ENCODE peak calls at places on chromosomes 2 and 18, in five cellular contexts. One of them, this sample, is unnamed.

GRCh38 chr2:65364054-65364651 is 68.2 kb downstream of the SPRED2 start:
- DNase-seq in heart left ventricle: no peak
- DNase-seq in nephron progenitor cell: no peak
- DNase-seq in esophagus squamous epithelium: no peak
- DNase-seq in fibroblast of pulmonary artery: no peak
- DNase-seq in this sample: no peak

GRCh38 chr2:133431289-133431688 is 137.0 kb downstream of the NCKAP5 start:
- DNase-seq in heart left ventricle: no peak
- DNase-seq in nephron progenitor cell: no peak
- DNase-seq in esophagus squamous epithelium: no peak
- DNase-seq in fibroblast of pulmonary artery: no peak
- DNase-seq in this sample: no peak

GRCh38 chr2:106104332-106105062 is 89.6 kb downstream of the UXS1 start:
- DNase-seq in heart left ventricle: peak; percentile 42
- DNase-seq in nephron progenitor cell: peak; percentile 60
- DNase-seq in esophagus squamous epithelium: no peak
- DNase-seq in fibroblast of pulmonary artery: peak; percentile 75
- DNase-seq in this sample: peak; percentile 57

GRCh38 chr2:147855316-147855715 is 10.5 kb downstream of the ACVR2A start:
- DNase-seq in heart left ventricle: no peak
- DNase-seq in nephron progenitor cell: no peak
- DNase-seq in esophagus squamous epithelium: no peak
- DNase-seq in fibroblast of pulmonary artery: no peak
- DNase-seq in this sample: no peak

GRCh38 chr2:129337076-129337475 is 642.4 kb upstream of the RAB6C start:
- DNase-seq in heart left ventricle: no peak
- DNase-seq in nephron progenitor cell: no peak
- DNase-seq in esophagus squamous epithelium: no peak
- DNase-seq in fibroblast of pulmonary artery: no peak
- DNase-seq in this sample: no peak

GRCh38 chr2:85448840-85449588 is 30.5 kb downstream of the SH2D6 start:
- DNase-seq in heart left ventricle: no peak
- DNase-seq in nephron progenitor cell: no peak
- DNase-seq in esophagus squamous epithelium: no peak
- DNase-seq in fibroblast of pulmonary artery: no peak
- DNase-seq in this sample: no peak

GRCh38 chr2:176199902-176200301 is 11.4 kb downstream of the HOXD1 start:
- DNase-seq in heart left ventricle: no peak
- DNase-seq in nephron progenitor cell: no peak
- DNase-seq in esophagus squamous epithelium: no peak
- DNase-seq in fibroblast of pulmonary artery: no peak
- DNase-seq in this sample: no peak

GRCh38 chr2:238994432-238994831 is 146.5 kb downstream of the TWIST2 start:
- DNase-seq in heart left ventricle: no peak
- DNase-seq in nephron progenitor cell: no peak
- DNase-seq in esophagus squamous epithelium: no peak
- DNase-seq in fibroblast of pulmonary artery: no peak
- DNase-seq in this sample: no peak

GRCh38 chr18:63603772-63604171 is 16.6 kb downstream of the SERPINB13 start:
- DNase-seq in heart left ventricle: no peak
- DNase-seq in nephron progenitor cell: no peak
- DNase-seq in esophagus squamous epithelium: no peak
- DNase-seq in fibroblast of pulmonary artery: no peak
- DNase-seq in this sample: no peak

GRCh38 chr2:196206804-196207203 is 35.4 kb upstream of the STK17B start:
- DNase-seq in heart left ventricle: no peak
- DNase-seq in nephron progenitor cell: no peak
- DNase-seq in esophagus squamous epithelium: no peak
- DNase-seq in fibroblast of pulmonary artery: no peak
- DNase-seq in this sample: peak; percentile 36

GRCh38 chr2:52862801-52863200 is 904.8 kb upstream of the CHAC2 start:
- DNase-seq in heart left ventricle: no peak
- DNase-seq in nephron progenitor cell: no peak
- DNase-seq in esophagus squamous epithelium: no peak
- DNase-seq in fibroblast of pulmonary artery: peak; percentile 45
- DNase-seq in this sample: no peak

GRCh38 chr2:230757476-230757875 is 44.8 kb downstream of the CAB39 start:
- DNase-seq in heart left ventricle: no peak
- DNase-seq in nephron progenitor cell: no peak
- DNase-seq in esophagus squamous epithelium: no peak
- DNase-seq in fibroblast of pulmonary artery: peak; percentile 88
- DNase-seq in this sample: no peak

GRCh38 chr2:20434588-20435294 is 12.1 kb upstream of the RHOB start:
- DNase-seq in heart left ventricle: no peak
- DNase-seq in nephron progenitor cell: no peak
- DNase-seq in esophagus squamous epithelium: no peak
- DNase-seq in fibroblast of pulmonary artery: no peak
- DNase-seq in this sample: no peak

GRCh38 chr2:49770919-49771318 is 616.6 kb upstream of the FSHR start:
- DNase-seq in heart left ventricle: no peak
- DNase-seq in nephron progenitor cell: peak; percentile 61
- DNase-seq in esophagus squamous epithelium: no peak
- DNase-seq in fibroblast of pulmonary artery: peak; percentile 14
- DNase-seq in this sample: peak; percentile 76

GRCh38 chr2:182043861-182044260 is 58.2 kb downstream of the PPP1R1C start:
- DNase-seq in heart left ventricle: no peak
- DNase-seq in nephron progenitor cell: no peak
- DNase-seq in esophagus squamous epithelium: no peak
- DNase-seq in fibroblast of pulmonary artery: no peak
- DNase-seq in this sample: no peak
- TF ChIP-seq CTCF in heart left ventricle: no peak
- TF ChIP-seq CTCF in nephron progenitor cell: no peak
- TF ChIP-seq CTCF in esophagus squamous epithelium: no peak
- TF ChIP-seq CTCF in fibroblast of pulmonary artery: no peak
- TF ChIP-seq CTCF in this sample: no peak

DNA sequence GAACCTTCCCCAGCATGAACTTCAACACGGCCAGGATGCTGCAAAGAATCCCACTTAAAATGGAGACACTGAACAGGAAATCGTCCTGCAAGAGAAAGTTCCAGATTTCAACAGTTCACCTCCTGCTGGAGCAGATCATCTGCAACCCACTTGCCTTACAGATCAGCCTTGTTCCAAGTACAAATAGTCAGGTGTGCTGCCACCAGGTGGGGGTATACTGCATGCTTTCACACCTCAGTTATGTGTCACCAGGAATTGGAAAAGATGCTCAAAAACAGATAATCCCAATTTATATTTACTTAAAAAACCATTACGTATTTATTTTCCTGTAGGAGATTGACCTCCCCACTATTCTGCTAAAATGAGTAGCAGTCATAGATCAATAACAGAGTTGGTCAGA is 212.3 kb downstream of the MGAT5 start:
- DNase-seq in heart left ventricle: peak; percentile 12
- DNase-seq in nephron progenitor cell: no peak
- DNase-seq in esophagus squamous epithelium: no peak
- DNase-seq in fibroblast of pulmonary artery: peak; percentile 25
- DNase-seq in this sample: peak; percentile 46
- TF ChIP-seq CTCF in heart left ventricle: peak; percentile 28
- TF ChIP-seq CTCF in nephron progenitor cell: peak; percentile 26
- TF ChIP-seq CTCF in esophagus squamous epithelium: peak; percentile 21
- TF ChIP-seq CTCF in fibroblast of pulmonary artery: peak; percentile 6
- TF ChIP-seq CTCF in this sample: peak; percentile 49

DNA sequence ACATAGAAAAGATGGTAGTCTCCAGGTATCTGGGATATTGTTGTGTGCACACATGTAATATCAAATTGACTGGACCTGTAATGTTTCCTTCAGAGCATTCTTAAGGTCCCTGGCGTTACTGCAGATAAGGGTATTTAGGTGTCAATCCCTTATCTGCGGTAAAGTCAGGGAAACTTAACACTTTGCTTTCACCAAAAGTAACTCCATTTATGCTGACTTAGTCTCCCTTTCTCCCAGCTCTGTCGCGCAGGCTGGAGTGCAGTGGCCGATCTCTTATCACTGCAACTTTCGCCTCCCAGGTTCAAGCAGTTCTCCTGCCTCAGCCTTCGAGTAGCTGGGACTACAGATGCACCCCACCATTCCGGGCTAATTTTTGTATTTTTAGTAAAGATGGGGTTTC is 1.8 kb downstream of the CNNM3 start:
- DNase-seq in heart left ventricle: no peak
- DNase-seq in nephron progenitor cell: no peak
- DNase-seq in esophagus squamous epithelium: no peak
- DNase-seq in fibroblast of pulmonary artery: no peak
- DNase-seq in this sample: no peak
- TF ChIP-seq CTCF in heart left ventricle: no peak
- TF ChIP-seq CTCF in nephron progenitor cell: no peak
- TF ChIP-seq CTCF in esophagus squamous epithelium: no peak
- TF ChIP-seq CTCF in fibroblast of pulmonary artery: no peak
- TF ChIP-seq CTCF in this sample: no peak

GRCh38 chr18:23503038-23503966 is at the start of gene RMC1:
- DNase-seq in heart left ventricle: peak; percentile 98
- DNase-seq in nephron progenitor cell: peak; percentile 99
- DNase-seq in esophagus squamous epithelium: peak; percentile 85
- DNase-seq in fibroblast of pulmonary artery: peak; percentile 94
- DNase-seq in this sample: peak; percentile 99
- TF ChIP-seq CTCF in heart left ventricle: peak; percentile 8
- TF ChIP-seq CTCF in nephron progenitor cell: no peak
- TF ChIP-seq CTCF in esophagus squamous epithelium: peak; percentile 33
- TF ChIP-seq CTCF in fibroblast of pulmonary artery: no peak
- TF ChIP-seq CTCF in this sample: no peak

DNA sequence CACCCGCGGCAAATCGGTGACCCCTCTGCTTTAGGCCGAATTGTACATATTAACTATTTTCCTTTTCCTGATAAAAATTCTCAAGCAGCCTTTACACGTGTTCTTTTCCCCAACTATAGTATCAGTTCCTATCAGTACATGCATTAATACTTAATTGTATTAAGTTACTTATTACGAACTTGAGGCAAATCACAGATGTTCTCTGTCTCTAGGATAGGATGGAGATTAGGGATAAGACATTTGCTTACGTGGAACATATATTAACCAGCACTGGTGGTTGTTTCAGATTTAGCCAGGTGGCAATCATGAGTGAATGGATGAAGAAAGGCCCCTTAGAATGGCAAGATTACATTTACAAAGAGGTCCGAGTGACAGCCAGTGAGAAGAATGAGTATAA is 674 bp downstream of the GEMIN6 start:
- DNase-seq in heart left ventricle: no peak
- DNase-seq in nephron progenitor cell: no peak
- DNase-seq in esophagus squamous epithelium: no peak
- DNase-seq in fibroblast of pulmonary artery: no peak
- DNase-seq in this sample: no peak
- TF ChIP-seq CTCF in heart left ventricle: no peak
- TF ChIP-seq CTCF in nephron progenitor cell: no peak
- TF ChIP-seq CTCF in esophagus squamous epithelium: no peak
- TF ChIP-seq CTCF in fibroblast of pulmonary artery: no peak
- TF ChIP-seq CTCF in this sample: no peak

GRCh38 chr18:4004176-4004829 is 450.8 kb downstream of the DLGAP1 start:
- DNase-seq in heart left ventricle: no peak
- DNase-seq in nephron progenitor cell: no peak
- DNase-seq in esophagus squamous epithelium: no peak
- DNase-seq in fibroblast of pulmonary artery: no peak
- DNase-seq in this sample: no peak

GRCh38 chr18:3994061-3994687 is 460.9 kb downstream of the DLGAP1 start:
- DNase-seq in heart left ventricle: no peak
- DNase-seq in nephron progenitor cell: no peak
- DNase-seq in esophagus squamous epithelium: no peak
- DNase-seq in fibroblast of pulmonary artery: no peak
- DNase-seq in this sample: no peak

GRCh38 chr18:3995476-3996102 is 459.5 kb downstream of the DLGAP1 start:
- DNase-seq in heart left ventricle: peak; percentile 46
- DNase-seq in nephron progenitor cell: peak; percentile 64
- DNase-seq in esophagus squamous epithelium: no peak
- DNase-seq in fibroblast of pulmonary artery: peak; percentile 83
- DNase-seq in this sample: no peak

DNA sequence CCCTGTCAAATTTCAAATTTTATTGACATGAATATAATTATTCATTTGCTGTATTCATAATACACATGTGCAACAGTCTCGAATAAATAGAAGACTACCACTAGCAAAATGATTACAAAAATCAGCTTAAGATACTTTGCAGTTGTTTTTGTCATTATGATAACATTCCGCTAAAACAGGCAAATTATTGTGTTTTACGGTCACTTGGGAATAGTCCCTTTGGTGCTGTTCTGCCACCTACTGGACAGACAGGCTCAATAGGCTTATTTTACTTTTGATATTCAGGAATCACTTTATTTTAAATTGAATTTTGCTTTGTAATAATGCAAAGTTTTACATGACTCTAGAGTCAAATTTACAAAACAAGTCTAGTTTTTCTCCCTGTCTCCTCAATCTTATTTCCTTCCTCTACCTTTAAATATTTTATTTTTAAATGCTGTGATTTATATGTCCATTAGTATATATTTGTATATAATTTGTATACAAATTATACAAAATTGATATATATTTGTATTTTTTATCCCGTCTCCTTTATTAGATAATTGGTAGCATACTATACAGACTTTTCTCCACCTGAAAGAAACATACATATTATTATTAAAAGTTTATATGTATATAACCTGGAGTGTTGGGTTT is 456.3 kb downstream of the DLGAP1 start:
- DNase-seq in heart left ventricle: peak; percentile 26
- DNase-seq in nephron progenitor cell: peak; percentile 13
- DNase-seq in esophagus squamous epithelium: no peak
- DNase-seq in fibroblast of pulmonary artery: peak; percentile 75
- DNase-seq in this sample: no peak
- TF ChIP-seq CTCF in heart left ventricle: peak; percentile 80
- TF ChIP-seq CTCF in nephron progenitor cell: peak; percentile 68
- TF ChIP-seq CTCF in esophagus squamous epithelium: peak; percentile 36
- TF ChIP-seq CTCF in fibroblast of pulmonary artery: peak; percentile 88
- TF ChIP-seq CTCF in this sample: peak; percentile 83

GRCh38 chr2:135422898-135423297 is 108.1 kb downstream of the ZRANB3 start:
- DNase-seq in heart left ventricle: no peak
- DNase-seq in nephron progenitor cell: no peak
- DNase-seq in esophagus squamous epithelium: no peak
- DNase-seq in fibroblast of pulmonary artery: no peak
- DNase-seq in this sample: no peak

GRCh38 chr2:135424849-135425248 is 106.2 kb downstream of the ZRANB3 start:
- DNase-seq in heart left ventricle: no peak
- DNase-seq in nephron progenitor cell: no peak
- DNase-seq in esophagus squamous epithelium: no peak
- DNase-seq in fibroblast of pulmonary artery: no peak
- DNase-seq in this sample: no peak
- TF ChIP-seq CTCF in heart left ventricle: no peak
- TF ChIP-seq CTCF in nephron progenitor cell: no peak
- TF ChIP-seq CTCF in esophagus squamous epithelium: no peak
- TF ChIP-seq CTCF in fibroblast of pulmonary artery: no peak
- TF ChIP-seq CTCF in this sample: no peak

DNA sequence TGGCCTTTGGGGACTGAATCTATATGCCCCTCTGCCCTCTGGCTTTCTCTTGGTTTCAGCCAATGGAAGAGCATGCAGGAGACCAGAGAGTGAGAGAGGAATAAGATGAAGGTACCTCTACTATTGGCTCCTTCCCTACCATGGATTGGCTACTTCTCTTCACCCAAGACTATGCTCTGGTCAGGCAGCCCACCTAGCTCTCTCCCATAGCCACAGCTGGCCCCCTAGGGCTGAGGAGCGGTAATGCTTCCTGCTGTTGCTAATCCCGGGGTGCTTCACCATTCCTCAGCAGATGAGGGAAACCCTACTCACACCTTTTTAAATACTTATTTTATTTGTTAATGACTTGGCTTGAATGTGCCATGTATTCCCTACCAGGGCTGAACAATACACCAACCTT is 142.4 kb downstream of the MREG start:
- DNase-seq in heart left ventricle: no peak
- DNase-seq in nephron progenitor cell: peak; percentile 12
- DNase-seq in esophagus squamous epithelium: no peak
- DNase-seq in fibroblast of pulmonary artery: no peak
- DNase-seq in this sample: peak; percentile 51
- TF ChIP-seq CTCF in heart left ventricle: peak; percentile 22
- TF ChIP-seq CTCF in nephron progenitor cell: peak; percentile 25
- TF ChIP-seq CTCF in esophagus squamous epithelium: no peak
- TF ChIP-seq CTCF in fibroblast of pulmonary artery: peak; percentile 42
- TF ChIP-seq CTCF in this sample: peak; percentile 52